ENCODE peak calls at places on chromosomes 2 and 18, in ten cellular contexts. One of them, this sample, is unnamed.

GRCh38 chr2:226580403-226580802 is 219.2 kb downstream of the IRS1 start:
- DNase-seq in small intestine: no peak
- DNase-seq in fibroblast of lung: peak; percentile 45
- DNase-seq in right cardiac atrium: no peak
- DNase-seq in left lung: no peak
- DNase-seq in tibial artery: no peak
- DNase-seq in stomach: no peak
- DNase-seq in cardiac muscle cell: no peak
- DNase-seq in spleen: no peak
- DNase-seq in CD4-positive, alpha-beta T cell: no peak
- DNase-seq in this sample: no peak

GRCh38 chr2:114442545-114442944 is at the start of gene DPP10:
- DNase-seq in right cardiac atrium: no peak
- DNase-seq in spleen: no peak
- DNase-seq in CD4-positive, alpha-beta T cell: no peak
- DNase-seq in small intestine: peak; percentile 30
- DNase-seq in stomach: no peak
- DNase-seq in fibroblast of lung: no peak
- DNase-seq in tibial artery: no peak
- DNase-seq in left lung: no peak
- DNase-seq in cardiac muscle cell: peak; percentile 83
- DNase-seq in this sample: peak; percentile 58

GRCh38 chr2:54403512-54404238 is 52.5 kb upstream of the SPTBN1 start:
- DNase-seq in fibroblast of lung: no peak
- DNase-seq in small intestine: no peak
- DNase-seq in left lung: no peak
- DNase-seq in CD4-positive, alpha-beta T cell: no peak
- DNase-seq in cardiac muscle cell: no peak
- DNase-seq in spleen: no peak
- DNase-seq in right cardiac atrium: no peak
- DNase-seq in stomach: no peak
- DNase-seq in tibial artery: no peak
- DNase-seq in this sample: no peak

GRCh38 chr18:49059028-49059670 is 108.4 kb upstream of the SMAD7 start:
- DNase-seq in right cardiac atrium: no peak
- DNase-seq in tibial artery: no peak
- DNase-seq in left lung: no peak
- DNase-seq in spleen: no peak
- DNase-seq in CD4-positive, alpha-beta T cell: no peak
- DNase-seq in stomach: no peak
- DNase-seq in small intestine: no peak
- DNase-seq in cardiac muscle cell: no peak
- DNase-seq in fibroblast of lung: no peak
- DNase-seq in this sample: no peak

GRCh38 chr2:207711750-207712487 is 479 bp downstream of the CCNYL1 start:
- DNase-seq in cardiac muscle cell: peak; percentile 52
- DNase-seq in left lung: peak; percentile 54
- DNase-seq in right cardiac atrium: peak; percentile 80
- DNase-seq in stomach: peak; percentile 68
- DNase-seq in tibial artery: peak; percentile 76
- DNase-seq in spleen: peak; percentile 95
- DNase-seq in fibroblast of lung: peak; percentile 41
- DNase-seq in CD4-positive, alpha-beta T cell: no peak
- DNase-seq in small intestine: peak; percentile 69
- DNase-seq in this sample: peak; percentile 59

GRCh38 chr2:127733816-127734537 is 32.7 kb downstream of the SFT2D3 start:
- DNase-seq in cardiac muscle cell: peak; percentile 18
- DNase-seq in tibial artery: no peak
- DNase-seq in stomach: no peak
- DNase-seq in spleen: no peak
- DNase-seq in fibroblast of lung: peak; percentile 61
- DNase-seq in small intestine: no peak
- DNase-seq in right cardiac atrium: no peak
- DNase-seq in left lung: no peak
- DNase-seq in CD4-positive, alpha-beta T cell: no peak
- DNase-seq in this sample: no peak

GRCh38 chr18:22432672-22433137 is 15.0 kb upstream of the CTAGE1 start:
- DNase-seq in small intestine: peak; percentile 99
- DNase-seq in cardiac muscle cell: no peak
- DNase-seq in CD4-positive, alpha-beta T cell: no peak
- DNase-seq in fibroblast of lung: peak; percentile 94
- DNase-seq in stomach: peak; percentile 82
- DNase-seq in left lung: no peak
- DNase-seq in right cardiac atrium: peak; percentile 95
- DNase-seq in tibial artery: peak; percentile 93
- DNase-seq in spleen: no peak
- DNase-seq in this sample: peak; percentile 19

GRCh38 chr2:239717706-239718105 is 307.4 kb downstream of the NDUFA10 start:
- DNase-seq in left lung: no peak
- DNase-seq in cardiac muscle cell: no peak
- DNase-seq in fibroblast of lung: no peak
- DNase-seq in stomach: no peak
- DNase-seq in right cardiac atrium: no peak
- DNase-seq in CD4-positive, alpha-beta T cell: no peak
- DNase-seq in spleen: peak; percentile 58
- DNase-seq in tibial artery: peak; percentile 51
- DNase-seq in small intestine: no peak
- DNase-seq in this sample: no peak

GRCh38 chr2:241203218-241204009 is 14.9 kb downstream of the ANO7 start:
- DNase-seq in left lung: no peak
- DNase-seq in spleen: no peak
- DNase-seq in CD4-positive, alpha-beta T cell: no peak
- DNase-seq in stomach: no peak
- DNase-seq in fibroblast of lung: no peak
- DNase-seq in cardiac muscle cell: no peak
- DNase-seq in right cardiac atrium: peak; percentile 48
- DNase-seq in tibial artery: no peak
- DNase-seq in small intestine: no peak
- DNase-seq in this sample: no peak
- H3K27ac ChIP-seq in left lung: no peak overlapping the region
- H3K27ac ChIP-seq in spleen: no peak overlapping the region
- H3K27ac ChIP-seq in CD4-positive, alpha-beta T cell: no peak overlapping the region
- H3K27ac ChIP-seq in stomach: no peak overlapping the region
- H3K27ac ChIP-seq in fibroblast of lung: no peak overlapping the region
- H3K27ac ChIP-seq in cardiac muscle cell: no peak overlapping the region
- H3K27ac ChIP-seq in right cardiac atrium: no peak overlapping the region
- H3K27ac ChIP-seq in tibial artery: no peak overlapping the region
- H3K27ac ChIP-seq in small intestine: no peak overlapping the region
- H3K27ac ChIP-seq in this sample: no peak overlapping the region

GRCh38 chr2:176082885-176083731 is 654 bp downstream of the EVX2 start:
- DNase-seq in left lung: no peak
- DNase-seq in cardiac muscle cell: peak; percentile 47
- DNase-seq in CD4-positive, alpha-beta T cell: no peak
- DNase-seq in spleen: no peak
- DNase-seq in fibroblast of lung: no peak
- DNase-seq in tibial artery: no peak
- DNase-seq in small intestine: no peak
- DNase-seq in stomach: no peak
- DNase-seq in right cardiac atrium: no peak
- DNase-seq in this sample: no peak
- H3K27me3 ChIP-seq in left lung: peaks cover 100% of the 10 kb centered on the region
- H3K27me3 ChIP-seq in cardiac muscle cell: peaks cover 100% of the 10 kb centered on the region
- H3K27me3 ChIP-seq in CD4-positive, alpha-beta T cell: peaks cover 96% of the 10 kb centered on the region
- H3K27me3 ChIP-seq in spleen: peaks cover 100% of the 10 kb centered on the region
- H3K27me3 ChIP-seq in fibroblast of lung: peaks cover 86% of the 10 kb centered on the region
- H3K27me3 ChIP-seq in tibial artery: peaks cover 29% of the 10 kb centered on the region
- H3K27me3 ChIP-seq in small intestine: peaks cover 28% of the 10 kb centered on the region
- H3K27me3 ChIP-seq in stomach: peaks cover 76% of the 10 kb centered on the region
- H3K27me3 ChIP-seq in right cardiac atrium: no peaks in the 10 kb centered on the region
- H3K27me3 ChIP-seq in this sample: peaks cover 90% of the 10 kb centered on the region

DNA sequence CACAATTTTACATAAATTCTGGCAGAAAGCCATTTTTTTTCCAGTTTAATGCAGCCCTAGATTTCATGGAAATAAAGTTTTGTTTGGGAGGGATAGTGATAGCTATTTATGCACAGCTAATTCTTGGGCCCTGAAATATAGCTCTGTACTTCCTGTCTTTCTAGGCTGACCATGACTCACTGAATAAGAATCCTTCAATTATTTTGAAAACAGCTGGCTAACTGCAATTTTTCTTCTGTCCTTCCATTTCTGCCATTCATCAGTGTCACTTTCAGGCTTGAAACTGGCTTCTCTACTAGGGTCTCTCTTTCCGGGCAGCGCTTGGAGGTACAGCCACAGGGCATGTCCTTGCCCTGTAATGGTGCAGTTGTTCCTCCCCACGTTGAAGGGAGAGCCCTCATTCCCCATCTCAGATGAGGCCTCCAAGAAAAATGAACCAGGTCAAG is 97.1 kb upstream of the TMEM178A start:
- DNase-seq in small intestine: no peak
- DNase-seq in fibroblast of lung: peak; percentile 90
- DNase-seq in CD4-positive, alpha-beta T cell: no peak
- DNase-seq in tibial artery: no peak
- DNase-seq in left lung: no peak
- DNase-seq in cardiac muscle cell: no peak
- DNase-seq in stomach: no peak
- DNase-seq in spleen: no peak
- DNase-seq in right cardiac atrium: no peak
- DNase-seq in this sample: no peak
- H3K27ac ChIP-seq in small intestine: no peak overlapping the region
- H3K27ac ChIP-seq in fibroblast of lung: no peak overlapping the region
- H3K27ac ChIP-seq in CD4-positive, alpha-beta T cell: no peak overlapping the region
- H3K27ac ChIP-seq in tibial artery: peak overlapping the region; percentile 44
- H3K27ac ChIP-seq in left lung: no peak overlapping the region
- H3K27ac ChIP-seq in cardiac muscle cell: no peak overlapping the region
- H3K27ac ChIP-seq in stomach: peak overlapping the region; percentile 1
- H3K27ac ChIP-seq in spleen: peak overlapping the region; percentile 17
- H3K27ac ChIP-seq in right cardiac atrium: peak overlapping the region; percentile 20
- H3K27ac ChIP-seq in this sample: no peak overlapping the region

DNA sequence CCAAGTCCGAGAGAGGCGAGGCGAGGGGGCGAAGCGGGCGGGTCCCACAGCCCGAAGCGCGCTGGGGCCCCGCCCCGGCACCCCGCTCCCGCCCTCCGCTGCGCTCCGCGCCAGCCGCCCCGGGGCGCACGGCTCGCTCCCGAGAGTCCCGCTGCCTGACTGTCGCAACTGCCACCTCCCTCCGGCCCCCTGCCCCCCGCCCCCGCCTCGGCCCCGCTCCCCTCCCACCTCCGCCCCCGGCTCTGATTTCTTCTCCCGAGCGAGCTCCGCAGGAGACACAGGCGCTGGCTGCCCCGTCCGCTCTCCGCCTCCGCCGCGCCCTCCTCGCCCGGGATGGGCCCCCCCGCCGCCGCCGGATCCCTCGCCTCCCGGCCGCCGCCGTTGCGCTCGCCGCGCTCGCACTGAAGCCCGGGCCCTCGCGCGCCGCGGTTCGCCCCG is at the start of gene WNT6:
- DNase-seq in spleen: no peak
- DNase-seq in small intestine: no peak
- DNase-seq in right cardiac atrium: no peak
- DNase-seq in cardiac muscle cell: peak; percentile 65
- DNase-seq in tibial artery: peak; percentile 40
- DNase-seq in stomach: no peak
- DNase-seq in CD4-positive, alpha-beta T cell: no peak
- DNase-seq in fibroblast of lung: no peak
- DNase-seq in left lung: no peak
- DNase-seq in this sample: no peak
- H3K27me3 ChIP-seq in spleen: peaks cover 93% of the 10 kb centered on the region
- H3K27me3 ChIP-seq in small intestine: peaks cover 5% of the 10 kb centered on the region
- H3K27me3 ChIP-seq in right cardiac atrium: no peaks in the 10 kb centered on the region
- H3K27me3 ChIP-seq in cardiac muscle cell: peaks cover 98% of the 10 kb centered on the region
- H3K27me3 ChIP-seq in tibial artery: no peaks in the 10 kb centered on the region
- H3K27me3 ChIP-seq in stomach: peaks cover 25% of the 10 kb centered on the region
- H3K27me3 ChIP-seq in CD4-positive, alpha-beta T cell: peaks cover 81% of the 10 kb centered on the region
- H3K27me3 ChIP-seq in fibroblast of lung: peaks cover 58% of the 10 kb centered on the region
- H3K27me3 ChIP-seq in left lung: peaks cover 99% of the 10 kb centered on the region
- H3K27me3 ChIP-seq in this sample: peaks cover 23% of the 10 kb centered on the region

DNA sequence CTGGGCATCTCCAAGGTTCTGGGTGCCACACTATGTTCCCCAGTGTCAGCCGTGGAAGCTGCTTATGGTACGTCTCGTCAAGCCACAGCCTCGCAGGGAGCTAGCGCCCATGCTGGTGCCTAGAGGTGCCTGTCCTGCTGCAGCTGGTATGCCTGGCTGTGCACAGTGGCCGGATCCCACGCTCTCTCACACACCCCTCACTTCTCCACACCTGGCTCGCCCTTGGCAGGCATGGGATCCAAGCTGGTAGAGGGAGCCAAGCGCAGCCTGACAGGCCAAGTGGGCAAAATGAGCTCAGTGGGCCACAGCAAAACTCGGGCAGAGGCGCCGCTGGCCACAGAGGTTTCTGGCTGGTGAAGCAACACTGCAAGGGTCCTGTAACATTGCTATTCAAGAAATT is 156.1 kb upstream of the RBMS1 start:
- DNase-seq in tibial artery: no peak
- DNase-seq in right cardiac atrium: peak; percentile 32
- DNase-seq in left lung: no peak
- DNase-seq in cardiac muscle cell: no peak
- DNase-seq in small intestine: no peak
- DNase-seq in spleen: peak; percentile 75
- DNase-seq in stomach: no peak
- DNase-seq in fibroblast of lung: no peak
- DNase-seq in CD4-positive, alpha-beta T cell: no peak
- DNase-seq in this sample: peak; percentile 96
- H3K27ac ChIP-seq in tibial artery: no peak overlapping the region
- H3K27ac ChIP-seq in right cardiac atrium: no peak overlapping the region
- H3K27ac ChIP-seq in left lung: no peak overlapping the region
- H3K27ac ChIP-seq in cardiac muscle cell: no peak overlapping the region
- H3K27ac ChIP-seq in small intestine: no peak overlapping the region
- H3K27ac ChIP-seq in spleen: no peak overlapping the region
- H3K27ac ChIP-seq in stomach: no peak overlapping the region
- H3K27ac ChIP-seq in fibroblast of lung: no peak overlapping the region
- H3K27ac ChIP-seq in CD4-positive, alpha-beta T cell: no peak overlapping the region
- H3K27ac ChIP-seq in this sample: no peak overlapping the region

GRCh38 chr2:176662771-176663170 is 393.5 kb downstream of the MTX2 start:
- DNase-seq in fibroblast of lung: no peak
- DNase-seq in stomach: no peak
- DNase-seq in cardiac muscle cell: no peak
- DNase-seq in left lung: no peak
- DNase-seq in tibial artery: no peak
- DNase-seq in small intestine: no peak
- DNase-seq in CD4-positive, alpha-beta T cell: no peak
- DNase-seq in spleen: no peak
- DNase-seq in right cardiac atrium: no peak
- DNase-seq in this sample: no peak
- H3K27me3 ChIP-seq in fibroblast of lung: no peaks in the 10 kb centered on the region
- H3K27me3 ChIP-seq in stomach: peaks cover 5% of the 10 kb centered on the region
- H3K27me3 ChIP-seq in cardiac muscle cell: no peaks in the 10 kb centered on the region
- H3K27me3 ChIP-seq in left lung: peaks cover 41% of the 10 kb centered on the region
- H3K27me3 ChIP-seq in tibial artery: no peaks in the 10 kb centered on the region
- H3K27me3 ChIP-seq in small intestine: no peaks in the 10 kb centered on the region
- H3K27me3 ChIP-seq in CD4-positive, alpha-beta T cell: peaks cover 28% of the 10 kb centered on the region
- H3K27me3 ChIP-seq in spleen: no peaks in the 10 kb centered on the region
- H3K27me3 ChIP-seq in right cardiac atrium: no peaks in the 10 kb centered on the region
- H3K27me3 ChIP-seq in this sample: no peaks in the 10 kb centered on the region

GRCh38 chr18:74778191-74778847 is 180.6 kb downstream of the ZNF407 start:
- DNase-seq in stomach: no peak
- DNase-seq in cardiac muscle cell: no peak
- DNase-seq in small intestine: no peak
- DNase-seq in fibroblast of lung: peak; percentile 54
- DNase-seq in spleen: no peak
- DNase-seq in left lung: no peak
- DNase-seq in CD4-positive, alpha-beta T cell: no peak
- DNase-seq in tibial artery: no peak
- DNase-seq in right cardiac atrium: no peak
- DNase-seq in this sample: no peak
- H3K27ac ChIP-seq in stomach: no peak overlapping the region
- H3K27ac ChIP-seq in cardiac muscle cell: no peak overlapping the region
- H3K27ac ChIP-seq in small intestine: no peak overlapping the region
- H3K27ac ChIP-seq in fibroblast of lung: no peak overlapping the region
- H3K27ac ChIP-seq in spleen: no peak overlapping the region
- H3K27ac ChIP-seq in left lung: no peak overlapping the region
- H3K27ac ChIP-seq in CD4-positive, alpha-beta T cell: no peak overlapping the region
- H3K27ac ChIP-seq in tibial artery: no peak overlapping the region
- H3K27ac ChIP-seq in right cardiac atrium: no peak overlapping the region
- H3K27ac ChIP-seq in this sample: no peak overlapping the region